ENCODE peak calls at places on chromosomes 4 and X, in four cellular contexts. T is dermis blood vessel endothelial cell, C is T-cell, X is GM23338. H is an unnamed sample.

GRCh38 chr4:104677122-104677521 is 182.4 kb upstream of the CXXC4 start:
- DNase-seq in T (no peak), C (no peak), X (peak; percentile 1), H (peak; percentile 84)

GRCh38 chr4:69054578-69055200 is 41.6 kb upstream of the UGT2B7 start:
- DNase-seq in T (peak; percentile 3), C (no peak), X (no peak), H (no peak)

GRCh38 chr4:2935762-2936743 is 27.2 kb downstream of the NOP14 start:
- DNase-seq in T (no peak), C (peak; percentile 45), X (no peak), H (no peak)

GRCh38 chr4:74357965-74358364 is 7.0 kb upstream of the EREG start:
- DNase-seq in T (no peak), C (no peak), X (no peak), H (no peak)

GRCh38 chrX:56790778-56791177 is 61.7 kb downstream of the NBDY start:
- DNase-seq in T (no peak), C (no peak), X (no peak), H (no peak)

GRCh38 chrX:110965409-110965808 is 130.6 kb upstream of the PAK3 start:
- DNase-seq in T (no peak), C (no peak), X (no peak), H (no peak)

GRCh38 chr4:57426779-57427395 is 316.7 kb upstream of the IGFBP7 start:
- DNase-seq in T (peak; percentile 73), C (no peak), X (peak; percentile 90), H (peak; percentile 90)

GRCh38 chr4:42050850-42051249 is 60.5 kb downstream of the SLC30A9 start:
- DNase-seq in T (no peak), C (no peak), X (no peak), H (no peak)

GRCh38 chr4:42906906-42907774 is 14.6 kb downstream of the GRXCR1 start:
- DNase-seq in T (no peak), C (no peak), X (no peak), H (peak; percentile 80)

GRCh38 chr4:123869517-123870282 is 473.1 kb downstream of the SPRY1 start:
- DNase-seq in T (no peak), C (no peak), X (no peak), H (peak; percentile 94)

GRCh38 chrX:1476682-1477081 is 24.0 kb upstream of the ASMTL start:
- DNase-seq in T (no peak), C (no peak), X (no peak), H (no peak)

GRCh38 chr4:163866728-163867313 is 372.3 kb downstream of the TMA16 start:
- DNase-seq in T (no peak), C (no peak), X (no peak), H (no peak)